ENCODE peak calls at places on chromosome 10, in nine cellular contexts. One of them, this sample, is unnamed.

GRCh38 chr10:18906636-18907035 is 142.0 kb upstream of the MALRD1 start:
- DNase-seq in right atrium auricular region: no peak
- DNase-seq in body of pancreas: no peak
- DNase-seq in ovary: no peak
- DNase-seq in neural progenitor cell: no peak
- DNase-seq in tibial artery: no peak
- DNase-seq in upper lobe of left lung: no peak
- DNase-seq in Caco-2: no peak
- DNase-seq in fibroblast of lung: peak
- DNase-seq in this sample: no peak

GRCh38 chr10:28241766-28242399 is 61.0 kb downstream of the MPP7 start:
- DNase-seq in right atrium auricular region: no peak
- DNase-seq in body of pancreas: peak
- DNase-seq in ovary: no peak
- DNase-seq in neural progenitor cell: peak
- DNase-seq in tibial artery: no peak
- DNase-seq in upper lobe of left lung: no peak
- DNase-seq in Caco-2: no peak
- DNase-seq in fibroblast of lung: peak
- DNase-seq in this sample: peak

GRCh38 chr10:86391986-86392722 is 25.6 kb upstream of the GRID1 start:
- DNase-seq in right atrium auricular region: peak
- DNase-seq in body of pancreas: no peak
- DNase-seq in ovary: no peak
- DNase-seq in neural progenitor cell: no peak
- DNase-seq in tibial artery: no peak
- DNase-seq in upper lobe of left lung: no peak
- DNase-seq in Caco-2: no peak
- DNase-seq in fibroblast of lung: no peak
- DNase-seq in this sample: no peak

GRCh38 chr10:101193210-101193609 is 36.1 kb downstream of the LBX1 start:
- DNase-seq in right atrium auricular region: no peak
- DNase-seq in body of pancreas: no peak
- DNase-seq in ovary: no peak
- DNase-seq in neural progenitor cell: no peak
- DNase-seq in tibial artery: no peak
- DNase-seq in upper lobe of left lung: no peak
- DNase-seq in Caco-2: no peak
- DNase-seq in fibroblast of lung: no peak
- DNase-seq in this sample: no peak

GRCh38 chr10:113732160-113732881 is 19.2 kb upstream of the PLEKHS1 start:
- DNase-seq in right atrium auricular region: no peak
- DNase-seq in body of pancreas: no peak
- DNase-seq in ovary: no peak
- DNase-seq in neural progenitor cell: no peak
- DNase-seq in tibial artery: no peak
- DNase-seq in upper lobe of left lung: no peak
- DNase-seq in Caco-2: no peak
- DNase-seq in fibroblast of lung: peak
- DNase-seq in this sample: no peak

GRCh38 chr10:94315975-94316464 is 46.7 kb downstream of the NOC3L start:
- DNase-seq in right atrium auricular region: no peak
- DNase-seq in body of pancreas: no peak
- DNase-seq in ovary: no peak
- DNase-seq in neural progenitor cell: peak
- DNase-seq in tibial artery: no peak
- DNase-seq in upper lobe of left lung: no peak
- DNase-seq in Caco-2: peak
- DNase-seq in fibroblast of lung: peak
- DNase-seq in this sample: peak

GRCh38 chr10:59870152-59870551 is 36.2 kb downstream of the CCDC6 start:
- DNase-seq in right atrium auricular region: no peak
- DNase-seq in body of pancreas: no peak
- DNase-seq in ovary: no peak
- DNase-seq in neural progenitor cell: no peak
- DNase-seq in tibial artery: no peak
- DNase-seq in upper lobe of left lung: no peak
- DNase-seq in Caco-2: no peak
- DNase-seq in fibroblast of lung: no peak
- DNase-seq in this sample: no peak

GRCh38 chr10:81953420-81953819 is 78.4 kb downstream of the NRG3 start:
- DNase-seq in right atrium auricular region: no peak
- DNase-seq in body of pancreas: no peak
- DNase-seq in ovary: no peak
- DNase-seq in neural progenitor cell: no peak
- DNase-seq in tibial artery: no peak
- DNase-seq in upper lobe of left lung: no peak
- DNase-seq in Caco-2: no peak
- DNase-seq in fibroblast of lung: no peak
- DNase-seq in this sample: no peak

GRCh38 chr10:117501460-117502035 is 41.0 kb upstream of the EMX2 start:
- DNase-seq in right atrium auricular region: no peak
- DNase-seq in body of pancreas: no peak
- DNase-seq in ovary: no peak
- DNase-seq in neural progenitor cell: peak
- DNase-seq in tibial artery: no peak
- DNase-seq in upper lobe of left lung: no peak
- DNase-seq in Caco-2: no peak
- DNase-seq in fibroblast of lung: no peak
- DNase-seq in this sample: no peak

GRCh38 chr10:51117794-51118193 is 43.5 kb downstream of the PRKG1 start:
- DNase-seq in right atrium auricular region: no peak
- DNase-seq in body of pancreas: no peak
- DNase-seq in ovary: no peak
- DNase-seq in neural progenitor cell: no peak
- DNase-seq in tibial artery: no peak
- DNase-seq in upper lobe of left lung: no peak
- DNase-seq in Caco-2: no peak
- DNase-seq in fibroblast of lung: peak
- DNase-seq in this sample: no peak

GRCh38 chr10:49444349-49444748 is 48.5 kb upstream of the DRGX start:
- DNase-seq in right atrium auricular region: no peak
- DNase-seq in body of pancreas: no peak
- DNase-seq in ovary: no peak
- DNase-seq in neural progenitor cell: no peak
- DNase-seq in tibial artery: no peak
- DNase-seq in upper lobe of left lung: no peak
- DNase-seq in Caco-2: no peak
- DNase-seq in fibroblast of lung: no peak
- DNase-seq in this sample: no peak

GRCh38 chr10:132368881-132369635 is 27.9 kb upstream of the PWWP2B start:
- DNase-seq in right atrium auricular region: no peak
- DNase-seq in body of pancreas: no peak
- DNase-seq in ovary: no peak
- DNase-seq in neural progenitor cell: no peak
- DNase-seq in tibial artery: no peak
- DNase-seq in upper lobe of left lung: no peak
- DNase-seq in Caco-2: no peak
- DNase-seq in fibroblast of lung: no peak
- DNase-seq in this sample: no peak

GRCh38 chr10:72466018-72466417 is 111.3 kb upstream of the DNAJB12 start:
- DNase-seq in right atrium auricular region: no peak
- DNase-seq in body of pancreas: no peak
- DNase-seq in ovary: no peak
- DNase-seq in neural progenitor cell: no peak
- DNase-seq in tibial artery: no peak
- DNase-seq in upper lobe of left lung: no peak
- DNase-seq in Caco-2: no peak
- DNase-seq in fibroblast of lung: no peak
- DNase-seq in this sample: no peak

GRCh38 chr10:127034790-127035189 is 129.6 kb downstream of the DOCK1 start:
- DNase-seq in right atrium auricular region: no peak
- DNase-seq in body of pancreas: no peak
- DNase-seq in ovary: no peak
- DNase-seq in neural progenitor cell: peak
- DNase-seq in tibial artery: no peak
- DNase-seq in upper lobe of left lung: no peak
- DNase-seq in Caco-2: no peak
- DNase-seq in fibroblast of lung: no peak
- DNase-seq in this sample: no peak

GRCh38 chr10:77004917-77005564 is 632.6 kb downstream of the KCNMA1 start:
- DNase-seq in right atrium auricular region: no peak
- DNase-seq in body of pancreas: no peak
- DNase-seq in ovary: no peak
- DNase-seq in neural progenitor cell: peak
- DNase-seq in tibial artery: no peak
- DNase-seq in upper lobe of left lung: no peak
- DNase-seq in Caco-2: no peak
- DNase-seq in fibroblast of lung: peak
- DNase-seq in this sample: peak

GRCh38 chr10:6314620-6315205 is 112.0 kb downstream of the PFKFB3 start:
- DNase-seq in right atrium auricular region: no peak
- DNase-seq in body of pancreas: peak
- DNase-seq in ovary: no peak
- DNase-seq in neural progenitor cell: no peak
- DNase-seq in tibial artery: no peak
- DNase-seq in upper lobe of left lung: peak
- DNase-seq in Caco-2: peak
- DNase-seq in fibroblast of lung: no peak
- DNase-seq in this sample: no peak

GRCh38 chr10:7153750-7154149 is 257.1 kb downstream of the SFMBT2 start:
- DNase-seq in right atrium auricular region: no peak
- DNase-seq in body of pancreas: no peak
- DNase-seq in ovary: no peak
- DNase-seq in neural progenitor cell: no peak
- DNase-seq in tibial artery: no peak
- DNase-seq in upper lobe of left lung: no peak
- DNase-seq in Caco-2: no peak
- DNase-seq in fibroblast of lung: peak
- DNase-seq in this sample: no peak

GRCh38 chr10:127996586-127996985 is 89.7 kb downstream of the PTPRE start:
- DNase-seq in right atrium auricular region: peak
- DNase-seq in body of pancreas: no peak
- DNase-seq in ovary: no peak
- DNase-seq in neural progenitor cell: no peak
- DNase-seq in tibial artery: no peak
- DNase-seq in upper lobe of left lung: peak
- DNase-seq in Caco-2: no peak
- DNase-seq in fibroblast of lung: peak
- DNase-seq in this sample: no peak

GRCh38 chr10:128064615-128065580 is 61.3 kb downstream of the MKI67 start:
- DNase-seq in right atrium auricular region: peak
- DNase-seq in body of pancreas: no peak
- DNase-seq in ovary: no peak
- DNase-seq in neural progenitor cell: no peak
- DNase-seq in tibial artery: peak
- DNase-seq in upper lobe of left lung: peak
- DNase-seq in Caco-2: peak
- DNase-seq in fibroblast of lung: peak
- DNase-seq in this sample: peak

GRCh38 chr10:95837783-95838182 is 70.0 kb upstream of the CC2D2B start:
- DNase-seq in right atrium auricular region: no peak
- DNase-seq in body of pancreas: no peak
- DNase-seq in ovary: no peak
- DNase-seq in neural progenitor cell: no peak
- DNase-seq in tibial artery: peak
- DNase-seq in upper lobe of left lung: peak
- DNase-seq in Caco-2: no peak
- DNase-seq in fibroblast of lung: no peak
- DNase-seq in this sample: no peak

GRCh38 chr10:54985732-54986131 is 184.7 kb upstream of the PCDH15 start:
- DNase-seq in right atrium auricular region: no peak
- DNase-seq in body of pancreas: no peak
- DNase-seq in ovary: no peak
- DNase-seq in neural progenitor cell: peak
- DNase-seq in tibial artery: no peak
- DNase-seq in upper lobe of left lung: no peak
- DNase-seq in Caco-2: no peak
- DNase-seq in fibroblast of lung: peak
- DNase-seq in this sample: no peak

GRCh38 chr10:109475704-109476103 is 447.6 kb downstream of the XPNPEP1 start:
- DNase-seq in right atrium auricular region: no peak
- DNase-seq in body of pancreas: no peak
- DNase-seq in ovary: no peak
- DNase-seq in neural progenitor cell: no peak
- DNase-seq in tibial artery: no peak
- DNase-seq in upper lobe of left lung: no peak
- DNase-seq in Caco-2: no peak
- DNase-seq in fibroblast of lung: no peak
- DNase-seq in this sample: no peak

GRCh38 chr10:88865281-88865876 is 13.7 kb upstream of the ANKRD22 start:
- DNase-seq in right atrium auricular region: no peak
- DNase-seq in body of pancreas: peak
- DNase-seq in ovary: no peak
- DNase-seq in neural progenitor cell: no peak
- DNase-seq in tibial artery: no peak
- DNase-seq in upper lobe of left lung: no peak
- DNase-seq in Caco-2: no peak
- DNase-seq in fibroblast of lung: peak
- DNase-seq in this sample: no peak
- TF ChIP-seq CTCF in right atrium auricular region: no peak
- TF ChIP-seq CTCF in body of pancreas: peak
- TF ChIP-seq CTCF in ovary: no peak
- TF ChIP-seq CTCF in neural progenitor cell: peak
- TF ChIP-seq CTCF in tibial artery: no peak
- TF ChIP-seq CTCF in upper lobe of left lung: peak
- TF ChIP-seq CTCF in Caco-2: no peak
- TF ChIP-seq CTCF in fibroblast of lung: peak
- TF ChIP-seq CTCF in this sample: peak

DNA sequence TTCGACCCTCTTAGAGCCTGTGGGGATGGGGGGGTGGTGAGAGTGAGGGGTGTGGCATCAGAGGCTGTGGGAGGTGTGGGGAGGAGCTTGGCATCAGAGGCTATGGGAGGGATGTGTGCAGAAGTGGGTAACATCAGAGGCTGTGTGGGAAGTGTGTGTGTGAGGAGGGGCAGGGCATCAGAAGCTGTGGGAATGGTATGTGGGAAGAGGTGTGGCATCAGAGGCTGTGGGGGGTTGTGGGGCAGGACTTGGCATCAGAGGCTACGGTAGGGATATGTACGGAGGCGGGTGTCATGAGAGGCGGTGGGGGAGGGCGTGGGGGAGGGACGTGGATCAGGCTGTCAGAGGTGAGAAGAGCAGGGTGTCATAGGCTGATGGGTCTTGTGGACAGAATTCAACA is 97.4 kb downstream of the SEC23IP start:
- DNase-seq in right atrium auricular region: no peak
- DNase-seq in body of pancreas: no peak
- DNase-seq in ovary: no peak
- DNase-seq in neural progenitor cell: no peak
- DNase-seq in tibial artery: no peak
- DNase-seq in upper lobe of left lung: no peak
- DNase-seq in Caco-2: no peak
- DNase-seq in fibroblast of lung: no peak
- DNase-seq in this sample: no peak
- TF ChIP-seq CTCF in right atrium auricular region: no peak
- TF ChIP-seq CTCF in body of pancreas: no peak
- TF ChIP-seq CTCF in ovary: no peak
- TF ChIP-seq CTCF in neural progenitor cell: no peak
- TF ChIP-seq CTCF in tibial artery: no peak
- TF ChIP-seq CTCF in upper lobe of left lung: no peak
- TF ChIP-seq CTCF in Caco-2: no peak
- TF ChIP-seq CTCF in fibroblast of lung: no peak
- TF ChIP-seq CTCF in this sample: no peak

GRCh38 chr10:122567056-122567660 is 6.6 kb downstream of the DMBT1 start:
- DNase-seq in right atrium auricular region: no peak
- DNase-seq in body of pancreas: peak
- DNase-seq in ovary: no peak
- DNase-seq in neural progenitor cell: peak
- DNase-seq in tibial artery: no peak
- DNase-seq in upper lobe of left lung: no peak
- DNase-seq in Caco-2: no peak
- DNase-seq in fibroblast of lung: peak
- DNase-seq in this sample: no peak
- TF ChIP-seq CTCF in right atrium auricular region: no peak
- TF ChIP-seq CTCF in body of pancreas: peak
- TF ChIP-seq CTCF in ovary: no peak
- TF ChIP-seq CTCF in neural progenitor cell: peak
- TF ChIP-seq CTCF in tibial artery: peak
- TF ChIP-seq CTCF in upper lobe of left lung: peak
- TF ChIP-seq CTCF in Caco-2: peak
- TF ChIP-seq CTCF in fibroblast of lung: peak
- TF ChIP-seq CTCF in this sample: peak

GRCh38 chr10:75853085-75853484 is 421.7 kb downstream of the LRMDA start:
- DNase-seq in right atrium auricular region: no peak
- DNase-seq in body of pancreas: no peak
- DNase-seq in ovary: no peak
- DNase-seq in neural progenitor cell: no peak
- DNase-seq in tibial artery: no peak
- DNase-seq in upper lobe of left lung: no peak
- DNase-seq in Caco-2: no peak
- DNase-seq in fibroblast of lung: peak
- DNase-seq in this sample: no peak
- TF ChIP-seq CTCF in right atrium auricular region: no peak
- TF ChIP-seq CTCF in body of pancreas: peak
- TF ChIP-seq CTCF in ovary: no peak
- TF ChIP-seq CTCF in neural progenitor cell: peak
- TF ChIP-seq CTCF in tibial artery: no peak
- TF ChIP-seq CTCF in upper lobe of left lung: no peak
- TF ChIP-seq CTCF in Caco-2: no peak
- TF ChIP-seq CTCF in fibroblast of lung: peak
- TF ChIP-seq CTCF in this sample: peak

This sample was measured in AG09319.